ENCODE peak calls at places on chromosomes 13 and 19, in seven cellular contexts. One of them, this sample, is unnamed. For H3K27me3 and H3K36me3, the result is how much of the 10 kb centered on the place peaks cover.

GRCh38 chr13:60090579-60090978 is 73.1 kb downstream of the DIAPH3 start:
- DNase-seq in IMR-90: peak
- DNase-seq in psoas muscle: no peak
- DNase-seq in K562: no peak
- DNase-seq in heart right ventricle: no peak
- DNase-seq in thoracic aorta: no peak
- DNase-seq in stomach: no peak
- DNase-seq in this sample: no peak

GRCh38 chr13:31441804-31442487 is 242.2 kb downstream of the B3GLCT start:
- DNase-seq in IMR-90: no peak
- DNase-seq in psoas muscle: peak
- DNase-seq in K562: no peak
- DNase-seq in heart right ventricle: peak
- DNase-seq in thoracic aorta: no peak
- DNase-seq in stomach: no peak
- DNase-seq in this sample: no peak

GRCh38 chr19:55283548-55284393 is at the start of gene BRSK1:
- DNase-seq in IMR-90: peak
- DNase-seq in psoas muscle: peak
- DNase-seq in K562: peak
- DNase-seq in heart right ventricle: peak
- DNase-seq in thoracic aorta: no peak
- DNase-seq in stomach: peak
- DNase-seq in this sample: peak

GRCh38 chr19:23785982-23786381 is 27.3 kb upstream of the ZNF681 start:
- DNase-seq in IMR-90: no peak
- DNase-seq in psoas muscle: no peak
- DNase-seq in K562: no peak
- DNase-seq in heart right ventricle: no peak
- DNase-seq in thoracic aorta: no peak
- DNase-seq in stomach: no peak
- DNase-seq in this sample: no peak

GRCh38 chr19:41366089-41366488 is 2.1 kb upstream of the B9D2 start:
- DNase-seq in IMR-90: no peak
- DNase-seq in psoas muscle: no peak
- DNase-seq in K562: no peak
- DNase-seq in heart right ventricle: no peak
- DNase-seq in thoracic aorta: no peak
- DNase-seq in stomach: no peak
- DNase-seq in this sample: peak

GRCh38 chr13:49935171-49936084 is 712 bp downstream of the SPRYD7 start:
- DNase-seq in IMR-90: peak
- DNase-seq in psoas muscle: peak
- DNase-seq in K562: peak
- DNase-seq in heart right ventricle: peak
- DNase-seq in thoracic aorta: no peak
- DNase-seq in stomach: peak
- DNase-seq in this sample: no peak

GRCh38 chr19:58353717-58354477 is 605 bp upstream of the A1BG start:
- DNase-seq in IMR-90: no peak
- DNase-seq in psoas muscle: no peak
- DNase-seq in K562: no peak
- DNase-seq in heart right ventricle: no peak
- DNase-seq in thoracic aorta: no peak
- DNase-seq in stomach: no peak
- DNase-seq in this sample: peak

GRCh38 chr19:17610384-17610783 is 54.9 kb downstream of the COLGALT1 start:
- DNase-seq in IMR-90: peak
- DNase-seq in psoas muscle: no peak
- DNase-seq in K562: peak
- DNase-seq in heart right ventricle: no peak
- DNase-seq in thoracic aorta: no peak
- DNase-seq in stomach: no peak
- DNase-seq in this sample: peak

GRCh38 chr13:46197299-46197975 is 14.3 kb upstream of the LRRC63 start:
- DNase-seq in IMR-90: no peak
- DNase-seq in psoas muscle: no peak
- DNase-seq in K562: no peak
- DNase-seq in heart right ventricle: no peak
- DNase-seq in thoracic aorta: no peak
- DNase-seq in stomach: no peak
- DNase-seq in this sample: no peak

GRCh38 chr13:46198794-46199193 is 12.9 kb upstream of the LRRC63 start:
- DNase-seq in IMR-90: no peak
- DNase-seq in psoas muscle: no peak
- DNase-seq in K562: no peak
- DNase-seq in heart right ventricle: no peak
- DNase-seq in thoracic aorta: no peak
- DNase-seq in stomach: no peak
- DNase-seq in this sample: no peak

GRCh38 chr13:46202956-46203355 is 8.8 kb upstream of the LRRC63 start:
- DNase-seq in IMR-90: no peak
- DNase-seq in psoas muscle: no peak
- DNase-seq in K562: no peak
- DNase-seq in heart right ventricle: no peak
- DNase-seq in thoracic aorta: no peak
- DNase-seq in stomach: no peak
- DNase-seq in this sample: no peak

GRCh38 chr13:46206138-46206537 is 5.6 kb upstream of the LRRC63 start:
- DNase-seq in IMR-90: no peak
- DNase-seq in psoas muscle: no peak
- DNase-seq in K562: no peak
- DNase-seq in heart right ventricle: no peak
- DNase-seq in thoracic aorta: no peak
- DNase-seq in stomach: no peak
- DNase-seq in this sample: no peak

DNA sequence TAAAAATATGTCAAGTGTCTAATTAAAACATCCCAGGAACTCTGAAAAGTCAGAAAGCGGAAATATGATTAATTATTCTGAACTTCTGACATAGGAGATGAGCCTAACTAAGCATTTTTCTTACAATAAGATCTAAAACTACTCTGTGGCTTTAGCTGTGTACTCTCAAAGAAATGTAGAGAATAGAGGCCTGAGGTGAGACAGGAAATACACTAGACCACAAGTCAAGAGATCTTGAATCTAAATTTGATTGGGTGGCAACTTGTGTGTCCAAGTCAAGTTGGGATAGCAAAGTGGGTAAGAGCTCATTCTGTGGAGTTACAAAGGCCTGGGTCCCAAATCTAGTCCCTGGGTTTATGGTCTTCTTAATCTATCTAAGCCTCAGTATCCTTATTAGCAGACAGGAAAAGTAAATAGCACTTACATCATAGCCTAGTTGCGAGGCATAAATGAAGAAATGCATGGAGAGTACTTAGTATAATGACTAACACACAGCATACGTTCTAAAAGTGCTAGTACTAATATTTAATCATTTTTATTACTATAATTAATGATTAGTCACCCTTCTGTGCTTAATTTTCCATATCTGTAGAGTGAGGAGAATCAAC is 9.4 kb upstream of the LRRC63 start:
- DNase-seq in IMR-90: no peak
- DNase-seq in psoas muscle: no peak
- DNase-seq in K562: no peak
- DNase-seq in heart right ventricle: no peak
- DNase-seq in thoracic aorta: no peak
- DNase-seq in stomach: no peak
- DNase-seq in this sample: no peak
- H3K4me3 ChIP-seq in IMR-90: no peak
- H3K4me3 ChIP-seq in psoas muscle: no peak
- H3K4me3 ChIP-seq in K562: no peak
- H3K4me3 ChIP-seq in heart right ventricle: no peak
- H3K4me3 ChIP-seq in thoracic aorta: no peak
- H3K4me3 ChIP-seq in stomach: no peak
- H3K4me3 ChIP-seq in this sample: no peak

DNA sequence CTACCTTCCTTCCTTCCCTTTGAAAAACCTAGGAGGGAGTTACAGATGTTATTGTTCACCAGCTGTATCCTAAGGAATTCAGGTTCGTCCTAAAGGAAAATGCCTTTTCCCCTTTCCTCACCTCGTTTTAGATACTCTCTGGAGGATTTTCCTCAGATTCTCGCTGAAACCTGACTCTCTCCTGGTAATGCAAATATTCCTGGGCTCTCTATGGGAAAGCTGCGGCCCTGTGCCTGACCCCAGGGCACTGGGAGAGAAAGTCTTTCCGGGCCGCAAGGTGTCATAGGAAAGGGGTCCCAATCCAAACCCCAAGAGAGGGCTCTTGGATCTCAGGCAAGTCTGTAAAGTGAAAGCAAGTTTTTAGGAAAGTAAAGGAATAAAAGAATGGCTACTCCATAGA is 13.1 kb upstream of the OR1M1 start:
- DNase-seq in IMR-90: no peak
- DNase-seq in psoas muscle: no peak
- DNase-seq in K562: no peak
- DNase-seq in heart right ventricle: no peak
- DNase-seq in thoracic aorta: no peak
- DNase-seq in stomach: no peak
- DNase-seq in this sample: peak
- H3K27me3 ChIP-seq in IMR-90: under half
- H3K27me3 ChIP-seq in psoas muscle: under half
- H3K27me3 ChIP-seq in K562: under half
- H3K27me3 ChIP-seq in heart right ventricle: under half
- H3K27me3 ChIP-seq in thoracic aorta: under half
- H3K27me3 ChIP-seq in stomach: under half
- H3K27me3 ChIP-seq in this sample: under half

GRCh38 chr19:36086326-36086725 is 24.6 kb upstream of the OVOL3 start:
- DNase-seq in IMR-90: no peak
- DNase-seq in psoas muscle: no peak
- DNase-seq in K562: no peak
- DNase-seq in heart right ventricle: no peak
- DNase-seq in thoracic aorta: no peak
- DNase-seq in stomach: no peak
- DNase-seq in this sample: no peak

GRCh38 chr19:36082916-36083315 is 28.0 kb upstream of the OVOL3 start:
- DNase-seq in IMR-90: no peak
- DNase-seq in psoas muscle: no peak
- DNase-seq in K562: no peak
- DNase-seq in heart right ventricle: no peak
- DNase-seq in thoracic aorta: no peak
- DNase-seq in stomach: no peak
- DNase-seq in this sample: no peak

GRCh38 chr19:36081385-36081784 is 26.7 kb downstream of the WDR62 start:
- DNase-seq in IMR-90: peak
- DNase-seq in psoas muscle: no peak
- DNase-seq in K562: no peak
- DNase-seq in heart right ventricle: no peak
- DNase-seq in thoracic aorta: no peak
- DNase-seq in stomach: no peak
- DNase-seq in this sample: no peak

GRCh38 chr19:36081894-36082293 is 27.2 kb downstream of the WDR62 start:
- DNase-seq in IMR-90: no peak
- DNase-seq in psoas muscle: no peak
- DNase-seq in K562: no peak
- DNase-seq in heart right ventricle: no peak
- DNase-seq in thoracic aorta: no peak
- DNase-seq in stomach: no peak
- DNase-seq in this sample: no peak

DNA sequence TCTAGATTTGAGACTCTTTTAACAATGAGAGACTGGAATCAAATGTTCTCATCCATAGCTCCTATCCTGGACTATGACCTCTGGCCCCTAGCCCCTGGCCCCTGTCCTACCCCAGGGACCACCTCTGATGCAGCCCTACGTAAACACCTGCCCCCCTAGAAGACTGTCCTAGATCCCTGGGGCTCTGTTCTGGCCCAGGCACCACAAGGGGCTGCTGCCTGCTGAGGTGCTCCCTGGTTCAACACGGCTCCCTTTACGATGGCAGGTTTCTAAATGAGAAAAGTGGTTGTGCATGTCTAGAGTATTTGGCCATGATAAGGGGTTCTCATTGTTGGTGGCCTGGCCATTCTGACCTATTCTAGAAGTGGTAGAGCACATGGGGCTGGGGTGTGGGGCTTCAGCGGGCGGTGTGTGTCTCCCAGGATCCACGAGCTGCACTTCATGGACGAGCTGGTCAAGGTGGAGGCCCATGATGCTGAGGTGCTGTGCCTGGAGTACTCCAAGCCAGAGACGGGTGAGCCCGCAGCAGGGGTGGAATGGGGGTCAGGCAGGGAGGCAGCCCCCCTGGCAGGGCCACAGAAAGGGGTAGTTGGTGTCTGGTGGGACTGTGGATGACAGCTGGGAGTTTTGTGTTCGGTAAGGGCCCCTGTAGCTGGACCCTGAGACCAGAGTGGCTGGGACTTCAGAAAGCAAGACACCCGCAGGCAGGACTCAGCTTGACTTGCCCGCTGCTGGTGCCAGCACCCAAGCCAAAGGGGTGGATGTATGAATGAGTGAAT is 26.5 kb upstream of the OVOL3 start:
- DNase-seq in IMR-90: no peak
- DNase-seq in psoas muscle: no peak
- DNase-seq in K562: no peak
- DNase-seq in heart right ventricle: no peak
- DNase-seq in thoracic aorta: no peak
- DNase-seq in stomach: no peak
- DNase-seq in this sample: no peak
- H3K36me3 ChIP-seq in IMR-90: under half
- H3K36me3 ChIP-seq in psoas muscle: under half
- H3K36me3 ChIP-seq in K562: half or more
- H3K36me3 ChIP-seq in heart right ventricle: under half
- H3K36me3 ChIP-seq in thoracic aorta: under half
- H3K36me3 ChIP-seq in stomach: under half
- H3K36me3 ChIP-seq in this sample: under half

GRCh38 chr13:112887151-112887550 is 81.9 kb upstream of the MCF2L start:
- DNase-seq in IMR-90: no peak
- DNase-seq in psoas muscle: no peak
- DNase-seq in K562: no peak
- DNase-seq in heart right ventricle: no peak
- DNase-seq in thoracic aorta: no peak
- DNase-seq in stomach: no peak
- DNase-seq in this sample: no peak

GRCh38 chr13:112883241-112883945 is 85.6 kb upstream of the MCF2L start:
- DNase-seq in IMR-90: no peak
- DNase-seq in psoas muscle: no peak
- DNase-seq in K562: no peak
- DNase-seq in heart right ventricle: no peak
- DNase-seq in thoracic aorta: no peak
- DNase-seq in stomach: no peak
- DNase-seq in this sample: no peak

GRCh38 chr13:112885242-112885781 is 83.7 kb upstream of the MCF2L start:
- DNase-seq in IMR-90: no peak
- DNase-seq in psoas muscle: no peak
- DNase-seq in K562: no peak
- DNase-seq in heart right ventricle: no peak
- DNase-seq in thoracic aorta: no peak
- DNase-seq in stomach: no peak
- DNase-seq in this sample: no peak

GRCh38 chr13:112887557-112887991 is 81.4 kb upstream of the MCF2L start:
- DNase-seq in IMR-90: no peak
- DNase-seq in psoas muscle: no peak
- DNase-seq in K562: no peak
- DNase-seq in heart right ventricle: no peak
- DNase-seq in thoracic aorta: no peak
- DNase-seq in stomach: no peak
- DNase-seq in this sample: no peak

DNA sequence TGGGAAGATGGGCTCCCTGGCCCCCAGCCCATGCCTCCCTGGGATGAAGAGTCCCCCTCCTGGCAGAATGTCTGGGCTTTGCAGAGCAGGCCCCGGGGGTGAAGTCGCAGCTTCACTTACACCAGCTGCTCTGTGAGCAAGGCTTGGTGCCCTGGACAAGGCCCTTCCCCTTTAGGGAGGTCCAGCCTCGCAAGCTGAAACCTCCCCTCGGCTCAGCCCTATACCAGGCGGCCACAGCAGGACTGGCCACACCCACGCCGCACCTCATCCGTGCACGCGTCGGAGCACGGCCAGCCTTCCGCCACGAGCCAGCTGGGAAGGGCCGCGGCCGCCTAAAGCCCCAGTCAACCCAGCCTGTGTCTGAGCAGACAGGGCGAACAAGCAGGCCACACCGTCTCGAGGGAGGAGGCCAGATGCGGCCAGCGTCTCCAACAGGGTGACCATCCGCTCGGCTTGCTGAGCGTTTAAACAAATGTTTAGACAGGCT is 83.2 kb upstream of the MCF2L start:
- DNase-seq in IMR-90: peak
- DNase-seq in psoas muscle: peak
- DNase-seq in K562: peak
- DNase-seq in heart right ventricle: peak
- DNase-seq in thoracic aorta: no peak
- DNase-seq in stomach: peak
- DNase-seq in this sample: peak
- H3K4me3 ChIP-seq in IMR-90: peak
- H3K4me3 ChIP-seq in psoas muscle: no peak
- H3K4me3 ChIP-seq in K562: no peak
- H3K4me3 ChIP-seq in heart right ventricle: no peak
- H3K4me3 ChIP-seq in thoracic aorta: peak
- H3K4me3 ChIP-seq in stomach: peak
- H3K4me3 ChIP-seq in this sample: no peak

This sample was measured in H7.